ENCODE peak calls at places on chromosomes 7 and 10, in seven cellular contexts. T is stimulated activated CD4-positive, alpha-beta T cell treated with anti-CD3 and anti-CD28 coated beads, Interleukin-1b, Interleukin-23, amount 100 ng/mL, for 24 hours; X is lower leg skin; R is NCI-H1092; D is right cardiac atrium; E is stimulated activated CD8-positive, alpha-beta memory T cell treated with anti-CD3 and anti-CD28 coated beads, Interleukin-4, amount 100 ng/mL, for 24 hours; G is HuH-7.5. O is an unnamed sample.

GRCh38 chr10:74333174-74333573 is 182.2 kb downstream of the ADK start:
- DNase-seq in T (no peak), X (no peak), R (no peak), D (no peak), E (no peak), G (no peak), O (no peak)

GRCh38 chr7:51121945-51122425 is 194.6 kb downstream of the COBL start:
- DNase-seq in T (no peak), X (no peak), R (no peak), D (peak), E (no peak), G (no peak), O (no peak)

GRCh38 chr10:60385399-60385738 is 4.3 kb downstream of the ANK3 start:
- DNase-seq in T (no peak), X (no peak), R (no peak), D (no peak), E (no peak), G (no peak), O (no peak)

GRCh38 chr10:124407451-124407850 is 11.3 kb downstream of the OAT start:
- DNase-seq in T (no peak), X (no peak), R (no peak), D (no peak), E (no peak), G (no peak), O (no peak)

GRCh38 chr10:114304017-114304565 is 65.0 kb downstream of the VWA2 start:
- DNase-seq in T (peak), X (peak), R (peak), D (peak), E (peak), G (peak), O (peak)

GRCh38 chr10:86110156-86110786 is 256.3 kb downstream of the GRID1 start:
- DNase-seq in T (no peak), X (peak), R (no peak), D (no peak), E (no peak), G (no peak), O (no peak)

GRCh38 chr10:3009341-3009740 is 58.0 kb upstream of the PFKP start:
- DNase-seq in T (no peak), X (no peak), R (no peak), D (no peak), E (no peak), G (no peak), O (no peak)

GRCh38 chr7:32206488-32206887 is 136.3 kb upstream of the PDE1C start:
- DNase-seq in T (no peak), X (peak), R (no peak), D (no peak), E (no peak), G (no peak), O (no peak)

GRCh38 chr7:77330169-77330882 is 85.8 kb downstream of the GSAP start:
- DNase-seq in T (no peak), X (no peak), R (no peak), D (no peak), E (no peak), G (no peak), O (no peak)

GRCh38 chr7:153522261-153522660 is 529.9 kb upstream of the DPP6 start:
- DNase-seq in T (no peak), X (no peak), R (no peak), D (no peak), E (no peak), G (no peak), O (no peak)

GRCh38 chr7:101878938-101879337 is 61.5 kb downstream of the CUX1 start:
- DNase-seq in T (no peak), X (no peak), R (no peak), D (no peak), E (no peak), G (no peak), O (no peak)

GRCh38 chr10:72175166-72175565 is 40.6 kb upstream of the ANAPC16 start:
- DNase-seq in T (no peak), X (no peak), R (no peak), D (no peak), E (no peak), G (no peak), O (no peak)

GRCh38 chr10:99124376-99124775 is 111.3 kb downstream of the HPSE2 start:
- DNase-seq in T (no peak), X (no peak), R (no peak), D (no peak), E (no peak), G (no peak), O (no peak)

GRCh38 chr7:117076426-117076943 is 123.2 kb downstream of the ST7 start:
- DNase-seq in T (no peak), X (no peak), R (no peak), D (peak), E (no peak), G (no peak), O (no peak)

GRCh38 chr10:115432188-115432819 is 339.1 kb downstream of the ATRNL1 start:
- DNase-seq in T (no peak), X (no peak), R (no peak), D (no peak), E (no peak), G (peak), O (no peak)

GRCh38 chr10:102769375-102770107 is 25.8 kb downstream of the WBP1L start:
- DNase-seq in T (no peak), X (no peak), R (no peak), D (no peak), E (no peak), G (no peak), O (no peak)

GRCh38 chr10:33253411-33253810 is 81.1 kb downstream of the NRP1 start:
- DNase-seq in T (no peak), X (no peak), R (no peak), D (no peak), E (no peak), G (no peak), O (no peak)

GRCh38 chr10:132322621-132323048 is 9.4 kb upstream of the LRRC27 start:
- DNase-seq in T (no peak), X (no peak), R (no peak), D (no peak), E (no peak), G (no peak), O (no peak)

GRCh38 chr7:2681954-2682799 is 5.8 kb upstream of the AMZ1 start:
- DNase-seq in T (no peak), X (no peak), R (no peak), D (no peak), E (no peak), G (no peak), O (no peak)

GRCh38 chr10:72855790-72856189 is 37.7 kb upstream of the OIT3 start:
- DNase-seq in T (no peak), X (no peak), R (no peak), D (no peak), E (no peak), G (no peak), O (no peak)

GRCh38 chr10:132272061-132272766 is 35.5 kb downstream of the STK32C start:
- DNase-seq in T (no peak), X (no peak), R (no peak), D (peak), E (no peak), G (no peak), O (no peak)

GRCh38 chr7:136667584-136667983 is 200.9 kb upstream of the CHRM2 start:
- DNase-seq in T (no peak), X (no peak), R (no peak), D (no peak), E (no peak), G (no peak), O (no peak)

GRCh38 chr7:70668606-70669358 is 463.2 kb upstream of the GALNT17 start:
- DNase-seq in T (no peak), X (no peak), R (no peak), D (peak), E (no peak), G (no peak), O (no peak)

GRCh38 chr7:27172388-27172774 is 1.7 kb downstream of the HOXA10 start:
- DNase-seq in T (no peak), X (peak), R (no peak), D (no peak), E (no peak), G (no peak), O (no peak)

GRCh38 chr7:5455581-5456222 is 32.1 kb upstream of the TNRC18 start:
- DNase-seq in T (no peak), X (no peak), R (no peak), D (no peak), E (no peak), G (no peak), O (no peak)

GRCh38 chr7:66779669-66780408 is 39.3 kb downstream of the RABGEF1 start:
- DNase-seq in T (no peak), X (no peak), R (no peak), D (no peak), E (no peak), G (no peak), O (no peak)

GRCh38 chr7:13844954-13845353 is 144.5 kb downstream of the ETV1 start:
- DNase-seq in T (no peak), X (no peak), R (no peak), D (no peak), E (no peak), G (no peak), O (no peak)

GRCh38 chr10:117541405-117541908 is 1.1 kb upstream of the EMX2 start:
- DNase-seq in T (no peak), X (peak), R (no peak), D (no peak), E (no peak), G (no peak), O (no peak)

GRCh38 chr10:3783313-3783689 is 1.7 kb downstream of the KLF6 start:
- DNase-seq in T (no peak), X (no peak), R (peak), D (peak), E (peak), G (peak), O (no peak)

GRCh38 chr7:144027070-144027469 is 21.7 kb upstream of the OR2A5 start:
- DNase-seq in T (no peak), X (no peak), R (peak), D (no peak), E (no peak), G (no peak), O (no peak)

GRCh38 chr7:91375378-91375777 is 111.1 kb downstream of the FZD1 start:
- DNase-seq in T (no peak), X (no peak), R (no peak), D (no peak), E (no peak), G (no peak), O (no peak)

GRCh38 chr10:61822781-61823230 is 78.7 kb upstream of the ARID5B start:
- DNase-seq in T (no peak), X (no peak), R (no peak), D (no peak), E (no peak), G (no peak), O (no peak)

GRCh38 chr10:92153-92552 is 43.1 kb upstream of the TUBB8 start:
- DNase-seq in T (no peak), X (no peak), R (no peak), D (no peak), E (no peak), G (no peak), O (no peak)

GRCh38 chr10:71697938-71698709 is 21.5 kb downstream of the C10orf105 start:
- DNase-seq in T (no peak), X (no peak), R (no peak), D (no peak), E (peak), G (no peak), O (no peak)

GRCh38 chr7:106029448-106029847 is 66.4 kb downstream of the CDHR3 start:
- DNase-seq in T (no peak), X (no peak), R (no peak), D (no peak), E (no peak), G (no peak), O (no peak)

GRCh38 chr10:100979821-100980272 is 7.5 kb downstream of the MRPL43 start:
- DNase-seq in T (no peak), X (peak), R (no peak), D (no peak), E (no peak), G (no peak), O (no peak)